ENCODE peak calls at places on chromosomes 5 and 9, in seven cellular contexts. One of them, this sample, is unnamed.

GRCh38 chr9:129558551-129559505 is 62.1 kb downstream of the C9orf50 start:
- DNase-seq in adrenal gland: no peak
- DNase-seq in HCT116: no peak
- DNase-seq in GM12878: no peak
- DNase-seq in ovary: peak; percentile 48
- DNase-seq in heart left ventricle: no peak
- DNase-seq in transverse colon: no peak
- DNase-seq in this sample: no peak

GRCh38 chr5:82628364-82628910 is 350.3 kb upstream of the RPS23 start:
- DNase-seq in adrenal gland: no peak
- DNase-seq in HCT116: no peak
- DNase-seq in GM12878: no peak
- DNase-seq in ovary: no peak
- DNase-seq in heart left ventricle: no peak
- DNase-seq in transverse colon: no peak
- DNase-seq in this sample: no peak

GRCh38 chr9:125933056-125933455 is 185.9 kb downstream of the PBX3 start:
- DNase-seq in adrenal gland: no peak
- DNase-seq in HCT116: no peak
- DNase-seq in GM12878: no peak
- DNase-seq in ovary: no peak
- DNase-seq in heart left ventricle: no peak
- DNase-seq in transverse colon: no peak
- DNase-seq in this sample: no peak

GRCh38 chr9:123662057-123662776 is 267.7 kb downstream of the DENND1A start:
- DNase-seq in adrenal gland: no peak
- DNase-seq in HCT116: no peak
- DNase-seq in GM12878: peak; percentile 72
- DNase-seq in ovary: no peak
- DNase-seq in heart left ventricle: no peak
- DNase-seq in transverse colon: no peak
- DNase-seq in this sample: no peak

GRCh38 chr5:158084292-158084691 is 225.3 kb upstream of the CLINT1 start:
- DNase-seq in adrenal gland: no peak
- DNase-seq in HCT116: no peak
- DNase-seq in GM12878: no peak
- DNase-seq in ovary: no peak
- DNase-seq in heart left ventricle: no peak
- DNase-seq in transverse colon: no peak
- DNase-seq in this sample: no peak

GRCh38 chr5:78586251-78586650 is 62.3 kb downstream of the LHFPL2 start:
- DNase-seq in adrenal gland: peak; percentile 56
- DNase-seq in HCT116: no peak
- DNase-seq in GM12878: no peak
- DNase-seq in ovary: no peak
- DNase-seq in heart left ventricle: no peak
- DNase-seq in transverse colon: no peak
- DNase-seq in this sample: no peak

GRCh38 chr9:14768561-14769234 is 46.2 kb upstream of the CER1 start:
- DNase-seq in adrenal gland: peak; percentile 32
- DNase-seq in HCT116: peak; percentile 42
- DNase-seq in GM12878: no peak
- DNase-seq in ovary: no peak
- DNase-seq in heart left ventricle: no peak
- DNase-seq in transverse colon: no peak
- DNase-seq in this sample: no peak

GRCh38 chr9:128055222-128056040 is 11.7 kb downstream of the NAIF1 start:
- DNase-seq in adrenal gland: peak; percentile 74
- DNase-seq in HCT116: no peak
- DNase-seq in GM12878: no peak
- DNase-seq in ovary: peak; percentile 60
- DNase-seq in heart left ventricle: peak; percentile 51
- DNase-seq in transverse colon: peak; percentile 51
- DNase-seq in this sample: no peak

GRCh38 chr9:79817469-79818004 is 245.8 kb downstream of the TLE4 start:
- DNase-seq in adrenal gland: peak; percentile 19
- DNase-seq in HCT116: no peak
- DNase-seq in GM12878: no peak
- DNase-seq in ovary: no peak
- DNase-seq in heart left ventricle: peak; percentile 32
- DNase-seq in transverse colon: no peak
- DNase-seq in this sample: no peak

GRCh38 chr5:117414926-117415325 is 840.3 kb upstream of the SEMA6A start:
- DNase-seq in adrenal gland: no peak
- DNase-seq in HCT116: no peak
- DNase-seq in GM12878: no peak
- DNase-seq in ovary: no peak
- DNase-seq in heart left ventricle: no peak
- DNase-seq in transverse colon: no peak
- DNase-seq in this sample: no peak

GRCh38 chr9:122562134-122562760 is 9.3 kb downstream of the OR1N2 start:
- DNase-seq in adrenal gland: no peak
- DNase-seq in HCT116: no peak
- DNase-seq in GM12878: no peak
- DNase-seq in ovary: no peak
- DNase-seq in heart left ventricle: no peak
- DNase-seq in transverse colon: no peak
- DNase-seq in this sample: no peak

DNA sequence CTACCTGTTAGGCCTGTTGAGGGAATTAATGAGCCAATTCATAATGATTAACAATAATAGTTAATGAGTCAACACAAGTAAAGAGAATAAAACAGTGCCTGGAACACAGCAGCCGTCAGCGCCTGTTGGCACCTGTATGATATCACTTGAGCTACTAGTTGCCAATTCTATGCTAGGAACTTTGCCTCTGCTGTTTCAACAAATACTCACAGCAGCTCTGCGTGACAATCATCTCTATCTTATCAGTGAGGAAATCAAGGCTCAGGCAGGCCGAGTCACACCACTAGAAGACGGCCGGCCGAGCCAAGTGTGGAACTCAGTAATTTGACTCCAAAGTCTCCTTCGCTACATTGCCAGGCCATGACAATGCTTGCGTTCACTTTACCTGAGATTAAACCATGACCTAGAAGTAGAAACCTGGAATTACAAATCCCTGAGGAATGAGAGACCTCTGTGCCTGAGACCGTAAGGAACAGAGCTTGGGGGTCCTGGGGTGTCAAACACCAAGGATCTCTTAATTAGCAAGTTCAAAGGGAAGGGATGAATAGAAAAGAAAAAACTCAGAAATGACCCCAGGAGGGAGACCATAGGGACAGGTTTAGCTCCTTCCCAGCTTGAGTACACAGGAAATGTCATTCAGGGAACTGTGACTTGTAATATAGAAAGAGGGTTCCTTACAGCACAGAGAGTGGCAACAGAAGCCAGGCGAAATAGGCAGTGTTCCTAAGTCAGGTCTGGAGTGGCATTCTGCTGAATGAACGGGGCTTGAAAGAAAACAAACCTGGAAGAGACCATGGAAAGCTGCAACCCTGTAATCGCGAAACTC is 109.1 kb downstream of the SUSD1 start:
- DNase-seq in adrenal gland: peak; percentile 89
- DNase-seq in HCT116: peak; percentile 91
- DNase-seq in GM12878: no peak
- DNase-seq in ovary: no peak
- DNase-seq in heart left ventricle: no peak
- DNase-seq in transverse colon: peak; percentile 81
- DNase-seq in this sample: peak; percentile 82
- TF ChIP-seq POLR2A in adrenal gland: no peak
- TF ChIP-seq POLR2A in HCT116: no peak
- TF ChIP-seq POLR2A in GM12878: no peak
- TF ChIP-seq POLR2A in ovary: no peak
- TF ChIP-seq POLR2A in heart left ventricle: no peak
- TF ChIP-seq POLR2A in transverse colon: peak; percentile 26
- TF ChIP-seq POLR2A in this sample: no peak

GRCh38 chr5:142679744-142680143 is 6.1 kb downstream of the FGF1 start:
- DNase-seq in adrenal gland: no peak
- DNase-seq in HCT116: no peak
- DNase-seq in GM12878: no peak
- DNase-seq in ovary: no peak
- DNase-seq in heart left ventricle: no peak
- DNase-seq in transverse colon: no peak
- DNase-seq in this sample: no peak

GRCh38 chr5:142678615-142679014 is 7.3 kb downstream of the FGF1 start:
- DNase-seq in adrenal gland: no peak
- DNase-seq in HCT116: no peak
- DNase-seq in GM12878: no peak
- DNase-seq in ovary: no peak
- DNase-seq in heart left ventricle: no peak
- DNase-seq in transverse colon: no peak
- DNase-seq in this sample: no peak

GRCh38 chr5:142674438-142675210 is 11.3 kb downstream of the FGF1 start:
- DNase-seq in adrenal gland: no peak
- DNase-seq in HCT116: no peak
- DNase-seq in GM12878: no peak
- DNase-seq in ovary: no peak
- DNase-seq in heart left ventricle: peak; percentile 48
- DNase-seq in transverse colon: no peak
- DNase-seq in this sample: no peak

GRCh38 chr5:142675211-142675599 is 10.7 kb downstream of the FGF1 start:
- DNase-seq in adrenal gland: no peak
- DNase-seq in HCT116: no peak
- DNase-seq in GM12878: no peak
- DNase-seq in ovary: no peak
- DNase-seq in heart left ventricle: no peak
- DNase-seq in transverse colon: no peak
- DNase-seq in this sample: no peak

GRCh38 chr5:142677212-142677611 is 8.7 kb downstream of the FGF1 start:
- DNase-seq in adrenal gland: no peak
- DNase-seq in HCT116: no peak
- DNase-seq in GM12878: no peak
- DNase-seq in ovary: no peak
- DNase-seq in heart left ventricle: no peak
- DNase-seq in transverse colon: no peak
- DNase-seq in this sample: no peak
- TF ChIP-seq POLR2A in adrenal gland: no peak
- TF ChIP-seq POLR2A in HCT116: no peak
- TF ChIP-seq POLR2A in GM12878: no peak
- TF ChIP-seq POLR2A in ovary: no peak
- TF ChIP-seq POLR2A in heart left ventricle: no peak
- TF ChIP-seq POLR2A in transverse colon: no peak
- TF ChIP-seq POLR2A in this sample: no peak

GRCh38 chr9:93096131-93096802 is at the start of gene CARD19:
- DNase-seq in adrenal gland: peak; percentile 69
- DNase-seq in HCT116: no peak
- DNase-seq in GM12878: no peak
- DNase-seq in ovary: no peak
- DNase-seq in heart left ventricle: peak; percentile 73
- DNase-seq in transverse colon: peak; percentile 78
- DNase-seq in this sample: no peak
- TF ChIP-seq POLR2A in adrenal gland: peak; percentile 97
- TF ChIP-seq POLR2A in HCT116: peak; percentile 32
- TF ChIP-seq POLR2A in GM12878: peak; percentile 83
- TF ChIP-seq POLR2A in ovary: peak; percentile 97
- TF ChIP-seq POLR2A in heart left ventricle: peak; percentile 94
- TF ChIP-seq POLR2A in transverse colon: peak; percentile 87
- TF ChIP-seq POLR2A in this sample: peak; percentile 97

GRCh38 chr9:22159590-22159989 is 150.5 kb upstream of the CDKN2B start:
- DNase-seq in adrenal gland: no peak
- DNase-seq in HCT116: no peak
- DNase-seq in GM12878: no peak
- DNase-seq in ovary: no peak
- DNase-seq in heart left ventricle: no peak
- DNase-seq in transverse colon: no peak
- DNase-seq in this sample: no peak
- TF ChIP-seq POLR2A in adrenal gland: no peak
- TF ChIP-seq POLR2A in HCT116: no peak
- TF ChIP-seq POLR2A in GM12878: no peak
- TF ChIP-seq POLR2A in ovary: no peak
- TF ChIP-seq POLR2A in heart left ventricle: no peak
- TF ChIP-seq POLR2A in transverse colon: no peak
- TF ChIP-seq POLR2A in this sample: no peak